ENCODE peak calls at places on chromosome 12, in six cellular contexts. One of them, this sample, is unnamed.

GRCh38 chr12:27785882-27786570 is 6.0 kb upstream of the MANSC4 start:
- DNase-seq in neural progenitor cell: no peak
- DNase-seq in WTC11: no peak
- DNase-seq in GM06990: peak
- DNase-seq in H1: no peak
- DNase-seq in GM12865: peak
- DNase-seq in this sample: no peak

GRCh38 chr12:16300706-16301105 is 23.2 kb upstream of the SLC15A5 start:
- DNase-seq in WTC11: no peak
- DNase-seq in neural progenitor cell: no peak
- DNase-seq in GM12865: no peak
- DNase-seq in GM06990: no peak
- DNase-seq in H1: no peak
- DNase-seq in this sample: no peak

GRCh38 chr12:1529228-1529861 is 65.0 kb downstream of the FBXL14 start:
- DNase-seq in GM12865: no peak
- DNase-seq in H1: no peak
- DNase-seq in WTC11: no peak
- DNase-seq in GM06990: no peak
- DNase-seq in neural progenitor cell: no peak
- DNase-seq in this sample: no peak

GRCh38 chr12:70049596-70050360 is 193.5 kb upstream of the CNOT2 start:
- DNase-seq in neural progenitor cell: no peak
- DNase-seq in H1: no peak
- DNase-seq in GM12865: peak
- DNase-seq in WTC11: no peak
- DNase-seq in GM06990: peak
- DNase-seq in this sample: peak

GRCh38 chr12:5185435-5186069 is 141.9 kb downstream of the KCNA5 start:
- DNase-seq in H1: no peak
- DNase-seq in WTC11: no peak
- DNase-seq in neural progenitor cell: no peak
- DNase-seq in GM12865: no peak
- DNase-seq in GM06990: no peak
- DNase-seq in this sample: no peak

GRCh38 chr12:120261951-120262851 is 3.3 kb downstream of the PXN start:
- DNase-seq in GM06990: no peak
- DNase-seq in WTC11: no peak
- DNase-seq in neural progenitor cell: no peak
- DNase-seq in GM12865: no peak
- DNase-seq in H1: no peak
- DNase-seq in this sample: no peak

GRCh38 chr12:93179792-93180191 is 197.9 kb upstream of the NUDT4 start:
- DNase-seq in WTC11: no peak
- DNase-seq in GM06990: no peak
- DNase-seq in GM12865: no peak
- DNase-seq in neural progenitor cell: no peak
- DNase-seq in H1: no peak
- DNase-seq in this sample: no peak

GRCh38 chr12:5010130-5010529 is 33.5 kb upstream of the KCNA5 start:
- DNase-seq in GM06990: no peak
- DNase-seq in GM12865: no peak
- DNase-seq in H1: no peak
- DNase-seq in neural progenitor cell: no peak
- DNase-seq in WTC11: no peak
- DNase-seq in this sample: no peak

GRCh38 chr12:15555466-15555865 is 233.2 kb downstream of the PTPRO start:
- DNase-seq in neural progenitor cell: no peak
- DNase-seq in GM06990: no peak
- DNase-seq in WTC11: no peak
- DNase-seq in H1: no peak
- DNase-seq in GM12865: no peak
- DNase-seq in this sample: no peak

GRCh38 chr12:59587710-59588109 is 8.1 kb upstream of the SLC16A7 start:
- DNase-seq in neural progenitor cell: no peak
- DNase-seq in WTC11: no peak
- DNase-seq in H1: no peak
- DNase-seq in GM12865: no peak
- DNase-seq in GM06990: no peak
- DNase-seq in this sample: no peak

GRCh38 chr12:20282411-20282810 is 85.9 kb upstream of the PDE3A start:
- DNase-seq in GM12865: no peak
- DNase-seq in H1: no peak
- DNase-seq in GM06990: no peak
- DNase-seq in WTC11: no peak
- DNase-seq in neural progenitor cell: no peak
- DNase-seq in this sample: no peak

GRCh38 chr12:47942327-47943230 is 20.8 kb upstream of the TMEM106C start:
- DNase-seq in neural progenitor cell: peak
- DNase-seq in H1: peak
- DNase-seq in GM06990: peak
- DNase-seq in WTC11: peak
- DNase-seq in GM12865: peak
- DNase-seq in this sample: peak

GRCh38 chr12:54991161-54991991 is 6.8 kb upstream of the TESPA1 start:
- DNase-seq in WTC11: no peak
- DNase-seq in H1: no peak
- DNase-seq in GM06990: peak
- DNase-seq in GM12865: peak
- DNase-seq in neural progenitor cell: no peak
- DNase-seq in this sample: peak

GRCh38 chr12:47102845-47103666 is 23.3 kb upstream of the AMIGO2 start:
- DNase-seq in GM12865: no peak
- DNase-seq in neural progenitor cell: no peak
- DNase-seq in H1: no peak
- DNase-seq in GM06990: no peak
- DNase-seq in WTC11: no peak
- DNase-seq in this sample: no peak

GRCh38 chr12:42660968-42661937 is 71.7 kb upstream of the PRICKLE1 start:
- DNase-seq in WTC11: no peak
- DNase-seq in H1: no peak
- DNase-seq in GM06990: no peak
- DNase-seq in neural progenitor cell: no peak
- DNase-seq in GM12865: no peak
- DNase-seq in this sample: no peak

GRCh38 chr12:125069616-125070015 is 4.4 kb downstream of the AACS start:
- DNase-seq in H1: no peak
- DNase-seq in neural progenitor cell: no peak
- DNase-seq in GM06990: no peak
- DNase-seq in WTC11: no peak
- DNase-seq in GM12865: no peak
- DNase-seq in this sample: no peak

GRCh38 chr12:130041983-130042812 is 120.1 kb upstream of the FZD10 start:
- DNase-seq in GM06990: no peak
- DNase-seq in WTC11: peak
- DNase-seq in neural progenitor cell: peak
- DNase-seq in GM12865: no peak
- DNase-seq in H1: peak
- DNase-seq in this sample: no peak

GRCh38 chr12:132554857-132555630 is 55.3 kb downstream of the LRCOL1 start:
- DNase-seq in H1: peak
- DNase-seq in WTC11: peak
- DNase-seq in GM12865: no peak
- DNase-seq in neural progenitor cell: peak
- DNase-seq in GM06990: peak
- DNase-seq in this sample: no peak

GRCh38 chr12:81222841-81223595 is 145.1 kb downstream of the ACSS3 start:
- DNase-seq in H1: no peak
- DNase-seq in GM06990: no peak
- DNase-seq in WTC11: no peak
- DNase-seq in GM12865: no peak
- DNase-seq in neural progenitor cell: no peak
- DNase-seq in this sample: no peak

GRCh38 chr12:109020750-109021380 is at the start of gene SVOP:
- DNase-seq in H1: peak
- DNase-seq in neural progenitor cell: peak
- DNase-seq in GM12865: peak
- DNase-seq in WTC11: peak
- DNase-seq in GM06990: peak
- DNase-seq in this sample: peak

GRCh38 chr12:5456906-5457305 is 25.0 kb downstream of the NTF3 start:
- DNase-seq in H1: no peak
- DNase-seq in WTC11: no peak
- DNase-seq in GM06990: no peak
- DNase-seq in neural progenitor cell: no peak
- DNase-seq in GM12865: no peak
- DNase-seq in this sample: no peak

GRCh38 chr12:127363392-127363791 is 903.6 kb upstream of the TMEM132C start:
- DNase-seq in H1: peak
- DNase-seq in WTC11: no peak
- DNase-seq in GM06990: no peak
- DNase-seq in GM12865: peak
- DNase-seq in neural progenitor cell: peak
- DNase-seq in this sample: no peak

GRCh38 chr12:84599539-84599938 is 313.1 kb downstream of the SLC6A15 start:
- DNase-seq in neural progenitor cell: no peak
- DNase-seq in WTC11: no peak
- DNase-seq in H1: no peak
- DNase-seq in GM12865: no peak
- DNase-seq in GM06990: no peak
- DNase-seq in this sample: no peak

GRCh38 chr12:4909397-4909733 is 340 bp upstream of the KCNA1 start:
- DNase-seq in GM12865: no peak
- DNase-seq in H1: peak
- DNase-seq in GM06990: no peak
- DNase-seq in neural progenitor cell: peak
- DNase-seq in WTC11: peak
- DNase-seq in this sample: peak

GRCh38 chr12:96811083-96811482 is 96.0 kb upstream of the NEDD1 start:
- DNase-seq in H1: no peak
- DNase-seq in neural progenitor cell: no peak
- DNase-seq in GM06990: no peak
- DNase-seq in WTC11: no peak
- DNase-seq in GM12865: no peak
- DNase-seq in this sample: no peak

GRCh38 chr12:47048541-47048940 is 30.9 kb upstream of the PCED1B start:
- DNase-seq in neural progenitor cell: no peak
- DNase-seq in GM06990: no peak
- DNase-seq in WTC11: no peak
- DNase-seq in H1: no peak
- DNase-seq in GM12865: no peak
- DNase-seq in this sample: no peak

GRCh38 chr12:388547-389137 is 478 bp downstream of the KDM5A start:
- DNase-seq in GM06990: no peak
- DNase-seq in neural progenitor cell: peak
- DNase-seq in GM12865: peak
- DNase-seq in H1: no peak
- DNase-seq in WTC11: peak
- DNase-seq in this sample: peak

GRCh38 chr12:124321556-124322270 is 26.8 kb downstream of the RFLNA start:
- DNase-seq in neural progenitor cell: no peak
- DNase-seq in GM06990: no peak
- DNase-seq in H1: no peak
- DNase-seq in GM12865: no peak
- DNase-seq in WTC11: no peak
- DNase-seq in this sample: no peak

DNA sequence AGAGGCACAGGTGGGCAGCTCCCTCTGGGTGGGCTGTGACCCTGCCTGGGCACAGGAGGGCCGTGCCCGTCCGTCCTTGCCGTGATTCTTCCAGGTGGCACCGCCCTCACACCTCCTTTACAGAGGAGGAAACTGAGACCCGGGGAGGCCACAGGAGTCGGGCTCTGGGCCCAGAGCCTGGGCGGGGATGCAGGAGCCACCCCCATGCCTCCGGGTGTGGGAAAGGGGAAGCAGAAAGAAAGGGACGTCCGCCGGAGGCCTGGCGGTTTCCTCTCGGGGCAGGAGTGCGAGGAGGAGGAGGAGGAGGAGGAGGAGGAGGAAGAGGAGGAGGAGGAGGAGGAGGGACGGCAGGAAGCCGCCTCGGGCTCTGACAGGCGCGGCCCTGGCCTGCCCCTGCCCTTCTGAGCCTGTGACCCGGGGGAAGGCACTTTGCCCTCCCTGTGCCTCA is 23.0 kb downstream of the SH2B3 start:
- DNase-seq in GM06990: peak
- DNase-seq in WTC11: no peak
- DNase-seq in H1: no peak
- DNase-seq in neural progenitor cell: no peak
- DNase-seq in GM12865: peak
- DNase-seq in this sample: no peak
- TF ChIP-seq CTCF in GM06990: no peak
- TF ChIP-seq CTCF in WTC11: no peak
- TF ChIP-seq CTCF in H1: no peak
- TF ChIP-seq CTCF in neural progenitor cell: no peak
- TF ChIP-seq CTCF in GM12865: no peak
- TF ChIP-seq CTCF in this sample: no peak

GRCh38 chr12:58342736-58343135 is 401.4 kb downstream of the ATP23 start:
- DNase-seq in H1: no peak
- DNase-seq in neural progenitor cell: no peak
- DNase-seq in GM12865: no peak
- DNase-seq in GM06990: no peak
- DNase-seq in WTC11: no peak
- DNase-seq in this sample: no peak

GRCh38 chr12:58346032-58346632 is 404.8 kb downstream of the ATP23 start:
- DNase-seq in GM12865: peak
- DNase-seq in neural progenitor cell: peak
- DNase-seq in WTC11: no peak
- DNase-seq in H1: no peak
- DNase-seq in GM06990: no peak
- DNase-seq in this sample: peak

GRCh38 chr12:58347188-58347587 is 405.8 kb downstream of the ATP23 start:
- DNase-seq in GM12865: no peak
- DNase-seq in WTC11: no peak
- DNase-seq in neural progenitor cell: no peak
- DNase-seq in GM06990: no peak
- DNase-seq in H1: no peak
- DNase-seq in this sample: no peak

DNA sequence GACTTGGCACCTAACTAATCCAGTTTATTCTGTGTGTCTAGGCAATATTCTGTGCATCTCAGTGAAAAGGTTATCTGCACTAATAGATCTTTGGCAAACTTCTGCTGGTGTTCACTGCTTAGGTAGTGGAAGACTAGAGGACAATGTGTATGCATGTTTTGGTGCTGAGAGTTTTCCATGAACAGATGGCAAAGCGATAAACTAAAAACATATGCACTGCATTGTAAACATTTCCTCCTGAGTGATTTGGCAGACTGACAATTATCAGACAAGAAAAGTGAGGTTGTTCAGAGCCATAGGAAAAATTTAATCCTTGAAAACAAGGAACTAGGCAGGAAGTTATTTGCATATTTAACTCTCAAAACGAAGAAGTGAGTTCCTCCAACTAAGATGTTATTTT is 400.4 kb downstream of the ATP23 start:
- DNase-seq in neural progenitor cell: no peak
- DNase-seq in H1: no peak
- DNase-seq in GM12865: no peak
- DNase-seq in GM06990: no peak
- DNase-seq in WTC11: no peak
- DNase-seq in this sample: no peak
- TF ChIP-seq CTCF in neural progenitor cell: no peak
- TF ChIP-seq CTCF in H1: no peak
- TF ChIP-seq CTCF in GM12865: no peak
- TF ChIP-seq CTCF in GM06990: no peak
- TF ChIP-seq CTCF in WTC11: no peak
- TF ChIP-seq CTCF in this sample: no peak

GRCh38 chr12:75511116-75512048 is at the start of gene KRR1:
- DNase-seq in neural progenitor cell: peak
- DNase-seq in GM12865: peak
- DNase-seq in WTC11: peak
- DNase-seq in GM06990: peak
- DNase-seq in H1: peak
- DNase-seq in this sample: peak
- TF ChIP-seq CTCF in neural progenitor cell: no peak
- TF ChIP-seq CTCF in GM12865: no peak
- TF ChIP-seq CTCF in WTC11: no peak
- TF ChIP-seq CTCF in GM06990: no peak
- TF ChIP-seq CTCF in H1: no peak
- TF ChIP-seq CTCF in this sample: no peak

GRCh38 chr12:49232940-49233841 is 31.7 kb upstream of the TUBA1C start:
- DNase-seq in GM06990: no peak
- DNase-seq in H1: peak
- DNase-seq in GM12865: no peak
- DNase-seq in neural progenitor cell: peak
- DNase-seq in WTC11: peak
- DNase-seq in this sample: no peak
- TF ChIP-seq CTCF in GM06990: no peak
- TF ChIP-seq CTCF in H1: no peak
- TF ChIP-seq CTCF in GM12865: no peak
- TF ChIP-seq CTCF in neural progenitor cell: no peak
- TF ChIP-seq CTCF in WTC11: no peak
- TF ChIP-seq CTCF in this sample: no peak